ENCODE peak calls at places on chromosomes 3 and 15, in nine cellular contexts. K is RWPE2, F is cardiac muscle cell, U is mammary epithelial cell, N is GM23338, G is Peyer's patch, D is tibial nerve, Q is spleen, H is ovary. L is an unnamed sample.

GRCh38 chr3:21621396-21621695 is 129.7 kb downstream of the ZNF385D start:
- DNase-seq in K (no peak), F (peak; percentile 56), U (peak; percentile 52), N (no peak), G (no peak), D (no peak), Q (no peak), H (no peak), L (no peak)

GRCh38 chr3:4978966-4979400 is 254 bp upstream of the BHLHE40 start:
- DNase-seq in K (peak; percentile 99), F (peak; percentile 99), U (peak; percentile 97), N (peak; percentile 72), G (peak; percentile 95), D (peak; percentile 92), Q (peak; percentile 98), H (peak; percentile 96), L (peak; percentile 98)

GRCh38 chr3:44198265-44198956 is 43.3 kb upstream of the TOPAZ1 start:
- DNase-seq in K (peak; percentile 64), F (peak; percentile 78), U (peak; percentile 68), N (peak; percentile 93), G (peak; percentile 53), D (peak; percentile 75), Q (peak; percentile 79), H (peak; percentile 57), L (no peak)

GRCh38 chr3:29758108-29759020 is 477.5 kb downstream of the RBMS3 start:
- DNase-seq in K (no peak), F (peak; percentile 92), U (peak; percentile 77), N (no peak), G (no peak), D (peak; percentile 58), Q (no peak), H (no peak), L (no peak)

GRCh38 chr3:14286887-14287496 is 108.4 kb downstream of the LSM3 start:
- DNase-seq in K (no peak), F (no peak), U (no peak), N (no peak), G (peak; percentile 29), D (no peak), Q (peak; percentile 34), H (no peak), L (no peak)

GRCh38 chr15:75554717-75555116 is 24.4 kb downstream of the PTPN9 start:
- DNase-seq in K (no peak), F (peak; percentile 47), U (no peak), N (no peak), G (no peak), D (no peak), Q (no peak), H (no peak), L (no peak)

GRCh38 chr3:60475096-60475495 is 776.2 kb downstream of the FHIT start:
- DNase-seq in K (no peak), F (no peak), U (no peak), N (no peak), G (no peak), D (no peak), Q (no peak), H (no peak), L (no peak)

GRCh38 chr3:70561796-70562195 is 249.4 kb upstream of the MDFIC2 start:
- DNase-seq in K (no peak), F (no peak), U (no peak), N (no peak), G (no peak), D (no peak), Q (no peak), H (no peak), L (no peak)

GRCh38 chr3:100709840-100710235 is 544 bp downstream of the TFG start:
- DNase-seq in K (no peak), F (peak; percentile 49), U (peak; percentile 32), N (peak; percentile 73), G (peak; percentile 64), D (no peak), Q (peak; percentile 90), H (peak; percentile 61), L (peak; percentile 24)

GRCh38 chr3:98884675-98885371 is 16.7 kb downstream of the DCBLD2 start:
- DNase-seq in K (no peak), F (peak; percentile 79), U (no peak), N (no peak), G (no peak), D (no peak), Q (no peak), H (no peak), L (no peak)

GRCh38 chr3:119831941-119832371 is 50.1 kb downstream of the NR1I2 start:
- DNase-seq in K (no peak), F (no peak), U (peak; percentile 39), N (no peak), G (no peak), D (no peak), Q (no peak), H (no peak), L (no peak)

GRCh38 chr3:28544236-28544635 is 195.6 kb upstream of the AZI2 start:
- DNase-seq in K (no peak), F (no peak), U (no peak), N (no peak), G (no peak), D (no peak), Q (no peak), H (no peak), L (no peak)

GRCh38 chr3:52780298-52780585 is 2.8 kb downstream of the ITIH1 start:
- DNase-seq in K (no peak), F (no peak), U (no peak), N (no peak), G (no peak), D (no peak), Q (no peak), H (peak; percentile 5), L (no peak)

GRCh38 chr3:158696618-158697017 is 24.2 kb upstream of the LXN start:
- DNase-seq in K (no peak), F (peak; percentile 46), U (no peak), N (no peak), G (no peak), D (no peak), Q (no peak), H (no peak), L (no peak)

GRCh38 chr15:70023064-70023768 is 74.5 kb downstream of the TLE3 start:
- DNase-seq in K (no peak), F (peak; percentile 84), U (peak; percentile 89), N (no peak), G (peak; percentile 39), D (peak; percentile 50), Q (peak; percentile 58), H (no peak), L (no peak)

GRCh38 chr3:138767498-138768104 is 67.1 kb downstream of the PIK3CB start:
- DNase-seq in K (no peak), F (no peak), U (no peak), N (no peak), G (no peak), D (no peak), Q (no peak), H (no peak), L (peak; percentile 15)

GRCh38 chr15:61444585-61444984 is 215.5 kb upstream of the RORA start:
- DNase-seq in K (no peak), F (no peak), U (no peak), N (no peak), G (no peak), D (no peak), Q (no peak), H (no peak), L (no peak)

GRCh38 chr15:40763801-40764765 is at the start of gene GCHFR:
- DNase-seq in K (peak; percentile 92), F (peak; percentile 76), U (peak; percentile 36), N (peak; percentile 87), G (peak; percentile 92), D (peak; percentile 51), Q (peak; percentile 93), H (peak; percentile 88), L (peak; percentile 87)

GRCh38 chr15:25543156-25543555 is 104.3 kb upstream of the UBE3A start:
- DNase-seq in K (no peak), F (peak; percentile 24), U (no peak), N (no peak), G (no peak), D (peak; percentile 77), Q (no peak), H (peak; percentile 26), L (no peak)

GRCh38 chr15:25545017-25545416 is 106.2 kb upstream of the UBE3A start:
- DNase-seq in K (no peak), F (no peak), U (peak; percentile 3), N (no peak), G (no peak), D (no peak), Q (no peak), H (no peak), L (no peak)

GRCh38 chr15:25542648-25543047 is 103.8 kb upstream of the UBE3A start:
- DNase-seq in K (no peak), F (no peak), U (no peak), N (no peak), G (no peak), D (no peak), Q (no peak), H (no peak), L (no peak)

GRCh38 chr15:25545889-25546288 is 107.1 kb upstream of the UBE3A start:
- DNase-seq in K (no peak), F (no peak), U (no peak), N (no peak), G (no peak), D (no peak), Q (no peak), H (no peak), L (no peak)

DNA sequence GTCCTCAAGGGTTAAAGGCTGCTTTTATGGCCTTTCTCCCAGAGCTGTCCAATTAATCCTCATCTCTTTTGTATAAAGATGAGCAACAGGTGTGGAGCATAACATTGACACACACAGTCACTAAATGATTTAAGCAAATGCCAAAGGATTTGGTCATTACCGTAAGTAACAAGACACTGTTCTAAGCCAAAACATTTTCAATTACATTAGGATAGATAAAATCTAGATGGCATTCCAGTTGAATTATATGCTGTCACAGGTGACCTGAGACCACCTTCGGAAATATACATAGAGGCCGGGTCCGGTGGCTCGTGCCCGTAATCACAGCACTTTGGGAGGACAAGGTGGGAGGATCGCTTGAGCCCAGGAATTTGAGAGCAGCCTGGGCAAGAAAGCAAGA is 105.3 kb upstream of the UBE3A start:
- DNase-seq in K (no peak), F (no peak), U (no peak), N (no peak), G (no peak), D (no peak), Q (no peak), H (no peak), L (no peak)
- H3K27ac ChIP-seq in K (no peak overlapping the region), F (no peak overlapping the region), U (no peak overlapping the region), N (no peak overlapping the region), G (no peak overlapping the region), D (no peak overlapping the region), Q (no peak overlapping the region), H (no peak overlapping the region), L (no peak overlapping the region)

GRCh38 chr15:92909131-92909781 is 9.1 kb downstream of the CHD2 start:
- DNase-seq in K (no peak), F (peak; percentile 67), U (peak; percentile 26), N (no peak), G (no peak), D (no peak), Q (no peak), H (no peak), L (no peak)
- TF ChIP-seq CTCF in K (no peak), F (no peak), U (no peak), N (no peak), G (no peak), D (no peak), Q (no peak), H (no peak), L (no peak)

GRCh38 chr3:16439848-16440708 is 73.4 kb downstream of the RFTN1 start:
- DNase-seq in K (no peak), F (no peak), U (no peak), N (no peak), G (no peak), D (no peak), Q (no peak), H (no peak), L (no peak)
- H3K36me3 ChIP-seq in K (no peaks in the 10 kb centered on the region), F (no peaks in the 10 kb centered on the region), U (no peaks in the 10 kb centered on the region), N (no peaks in the 10 kb centered on the region), G (no peaks in the 10 kb centered on the region), D (no peaks in the 10 kb centered on the region), Q (no peaks in the 10 kb centered on the region), H (no peaks in the 10 kb centered on the region), L (no peaks in the 10 kb centered on the region)

GRCh38 chr3:11224870-11225251 is 47.3 kb upstream of the ATG7 start:
- DNase-seq in K (no peak), F (no peak), U (no peak), N (no peak), G (no peak), D (no peak), Q (no peak), H (no peak), L (no peak)
- H3K27ac ChIP-seq in K (peak overlapping the region; percentile 91), F (no peak overlapping the region), U (peak overlapping the region; percentile 53), N (no peak overlapping the region), G (peak overlapping the region; percentile 94), D (peak overlapping the region; percentile 68), Q (peak overlapping the region; percentile 59), H (no peak overlapping the region), L (peak overlapping the region; percentile 85)

L was measured in upper lobe of left lung.